ENCODE peak calls at places on chromosomes 11 and 22, in seven cellular contexts. B, U, A, K, W, N and Z are unnamed samples.

GRCh38 chr22:30931541-30932300 is 36.9 kb downstream of the MORC2 start:
- DNase-seq in U (no peak), B (no peak), K (no peak), N (no peak), W (no peak), A (no peak), Z (no peak)

GRCh38 chr11:9005087-9005486 is 1.3 kb upstream of the NRIP3 start:
- DNase-seq in K (no peak), U (no peak), W (no peak), B (no peak), A (no peak), N (no peak), Z (no peak)

GRCh38 chr22:40235418-40235817 is 57.7 kb downstream of the TNRC6B start:
- DNase-seq in A (no peak), U (no peak), W (no peak), B (no peak), K (no peak), N (no peak), Z (no peak)

GRCh38 chr11:117535201-117535869 is 207.7 kb downstream of the CEP164 start:
- DNase-seq in W (peak), A (no peak), B (peak), U (no peak), K (no peak), N (peak), Z (no peak)

GRCh38 chr11:108733479-108734116 is 68.7 kb downstream of the DDX10 start:
- DNase-seq in K (peak), B (peak), W (no peak), U (peak), N (no peak), A (no peak), Z (no peak)

GRCh38 chr11:102361100-102362021 is 14.3 kb downstream of the BIRC2 start:
- DNase-seq in N (no peak), W (no peak), U (no peak), A (no peak), K (peak), B (no peak), Z (no peak)

GRCh38 chr11:69437001-69437875 is 44.2 kb upstream of the LINC01488 start:
- DNase-seq in A (peak), W (no peak), B (peak), U (no peak), K (no peak), N (no peak), Z (no peak)

GRCh38 chr11:126053340-126054286 is 9.1 kb downstream of the CDON start:
- DNase-seq in A (no peak), B (no peak), U (no peak), K (no peak), W (no peak), N (no peak), Z (no peak)

GRCh38 chr11:120096756-120097191 is 41.1 kb downstream of the TRIM29 start:
- DNase-seq in K (no peak), B (no peak), W (no peak), N (no peak), U (no peak), A (no peak), Z (no peak)

GRCh38 chr11:8219257-8220021 is 44.2 kb downstream of the LMO1 start:
- DNase-seq in A (no peak), U (peak), B (peak), W (peak), K (peak), N (no peak), Z (peak)

GRCh38 chr11:100777118-100777517 is 90.0 kb downstream of the ARHGAP42 start:
- DNase-seq in A (no peak), B (peak), W (no peak), N (no peak), U (no peak), K (no peak), Z (no peak)

GRCh38 chr22:29994941-29995340 is 85.3 kb upstream of the HORMAD2 start:
- DNase-seq in K (peak), B (peak), N (no peak), A (no peak), W (no peak), U (no peak), Z (peak)

GRCh38 chr11:77665240-77665965 is 27.8 kb upstream of the CLNS1A start:
- DNase-seq in N (no peak), K (no peak), B (no peak), A (no peak), U (no peak), W (no peak), Z (no peak)

GRCh38 chr11:69217276-69218105 is 61.8 kb downstream of the SMIM38 start:
- DNase-seq in U (no peak), W (no peak), B (peak), N (no peak), K (no peak), A (no peak), Z (no peak)

DNA sequence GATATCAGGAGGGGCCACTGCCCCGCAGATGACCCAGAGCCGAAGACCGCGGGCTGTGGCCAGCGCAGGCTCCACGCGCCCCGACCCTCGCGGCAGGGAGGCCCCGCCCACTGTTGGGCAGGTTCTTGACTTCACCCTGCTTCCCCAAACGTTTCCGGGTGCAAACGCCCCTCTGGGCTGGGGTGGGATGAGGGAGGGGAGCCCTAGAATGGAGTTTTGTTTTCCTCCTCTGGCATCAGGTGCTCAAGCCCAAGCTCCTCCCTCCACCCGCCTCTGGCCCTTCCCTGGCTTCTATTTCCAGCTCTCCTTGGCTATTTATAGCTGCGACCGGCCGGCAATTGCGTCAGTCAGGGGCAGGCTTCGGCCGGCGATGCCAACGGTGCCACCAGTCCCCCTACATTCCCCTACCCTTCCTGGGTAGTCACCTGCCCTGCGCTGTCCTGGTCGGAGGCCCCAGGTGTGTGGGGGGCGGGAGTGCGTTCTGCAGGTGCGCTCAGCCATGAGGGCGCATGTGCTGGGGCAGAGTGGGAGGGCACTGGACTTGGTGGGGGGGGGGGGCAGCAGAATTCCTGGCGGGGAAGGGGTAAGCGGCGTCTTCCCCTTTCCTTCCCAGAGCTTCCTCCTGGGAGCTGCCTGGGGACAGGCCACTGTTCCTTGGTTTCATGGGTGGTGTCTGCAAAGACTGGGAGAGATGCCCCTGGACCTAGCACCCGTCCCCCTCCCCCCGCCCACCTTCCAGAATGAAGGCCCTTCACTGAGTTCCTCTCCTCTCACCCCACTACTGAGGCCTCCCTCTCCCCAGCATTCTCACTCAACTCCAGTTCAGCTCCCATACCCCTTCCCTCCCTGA is 23.6 kb downstream of the DUSP8 start:
- DNase-seq in U (no peak), A (no peak), K (peak), W (peak), B (peak), N (peak), Z (no peak)
- TF ChIP-seq POLR2A in U (no peak), A (no peak), K (no peak), W (no peak), B (no peak), N (no peak), Z (no peak)

GRCh38 chr11:33700425-33701271 is at the start of gene C11orf91:
- DNase-seq in B (peak), K (peak), A (peak), W (peak), N (peak), U (peak), Z (peak)
- TF ChIP-seq POLR2A in B (no peak), K (peak), A (no peak), W (peak), N (no peak), U (no peak), Z (no peak)

GRCh38 chr11:30002157-30002556 is 14.7 kb downstream of the KCNA4 start:
- DNase-seq in N (no peak), U (no peak), A (no peak), K (no peak), B (no peak), W (no peak), Z (no peak)
- TF ChIP-seq POLR2A in N (no peak), U (no peak), A (no peak), K (no peak), B (no peak), W (no peak), Z (no peak)

DNA sequence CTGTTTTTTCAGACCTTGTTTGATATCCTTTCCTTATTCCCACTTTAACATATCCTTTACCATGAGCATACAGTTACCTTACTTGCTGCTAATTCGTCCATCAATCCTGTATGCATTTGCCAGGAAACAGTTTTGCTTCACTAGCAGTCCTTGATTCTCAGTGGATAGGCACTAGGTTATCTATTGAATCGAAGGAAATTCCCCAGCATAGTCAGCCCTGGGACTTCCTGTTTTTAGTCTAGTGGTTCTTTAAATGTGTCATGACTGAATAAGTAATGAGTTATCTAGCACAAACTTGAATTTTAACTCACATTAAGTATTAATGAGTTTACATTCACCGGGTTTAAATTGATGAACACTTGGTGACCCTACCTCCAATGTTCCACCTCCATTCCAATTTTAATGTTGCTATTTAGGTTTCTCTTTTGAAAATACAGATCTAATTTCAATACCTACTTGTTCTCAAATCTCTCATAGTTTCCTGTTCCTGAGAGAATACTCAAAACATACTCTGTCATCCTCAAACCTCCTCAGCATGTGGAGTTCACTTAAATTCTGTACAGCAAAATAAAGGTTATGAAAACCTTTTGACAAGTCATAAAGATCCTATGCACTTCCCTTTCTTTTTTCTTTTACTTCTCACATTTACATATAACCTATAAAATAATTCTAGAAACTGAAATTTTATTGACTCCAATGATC is 1375.1 kb upstream of the TENM4 start:
- DNase-seq in A (no peak), U (no peak), K (no peak), W (no peak), B (no peak), N (no peak), Z (no peak)
- TF ChIP-seq POLR2A in A (no peak), U (no peak), K (no peak), W (no peak), B (no peak), N (no peak), Z (no peak)

DNA sequence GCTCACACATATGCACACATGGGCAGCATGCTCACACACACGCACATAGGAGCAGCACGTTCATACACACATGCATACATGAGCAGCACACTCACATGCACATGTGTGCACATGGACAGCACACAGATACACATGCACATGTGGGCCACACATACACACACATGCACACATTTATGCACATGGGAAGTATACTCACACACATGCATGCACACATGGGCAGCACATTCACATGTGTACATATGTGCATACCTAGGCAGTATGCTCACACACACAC is 42.5 kb downstream of the RTN4R start:
- DNase-seq in U (no peak), A (no peak), N (no peak), K (no peak), W (no peak), B (no peak), Z (no peak)
- TF ChIP-seq POLR2A in U (no peak), A (no peak), N (no peak), K (no peak), W (no peak), B (no peak), Z (no peak)

GRCh38 chr11:19976281-19976941 is 183.9 kb downstream of the DBX1 start:
- DNase-seq in B (no peak), N (no peak), K (no peak), U (no peak), A (no peak), W (no peak), Z (no peak)
- TF ChIP-seq POLR2A in B (no peak), N (no peak), K (no peak), U (no peak), A (no peak), W (no peak), Z (no peak)

GRCh38 chr11:18321991-18322711 is at the start of the genes GTF2H1 and HPS5:
- DNase-seq in B (peak), U (peak), K (peak), W (peak), N (peak), A (peak), Z (peak)
- TF ChIP-seq POLR2A in B (peak), U (peak), K (peak), W (peak), N (no peak), A (peak), Z (peak)

GRCh38 chr11:65110354-65110861 is 1.3 kb upstream of the TM7SF2 start:
- DNase-seq in K (peak), N (peak), B (peak), U (peak), W (peak), A (peak), Z (peak)
- TF ChIP-seq POLR2A in K (no peak), N (no peak), B (no peak), U (no peak), W (no peak), A (no peak), Z (no peak)

DNA sequence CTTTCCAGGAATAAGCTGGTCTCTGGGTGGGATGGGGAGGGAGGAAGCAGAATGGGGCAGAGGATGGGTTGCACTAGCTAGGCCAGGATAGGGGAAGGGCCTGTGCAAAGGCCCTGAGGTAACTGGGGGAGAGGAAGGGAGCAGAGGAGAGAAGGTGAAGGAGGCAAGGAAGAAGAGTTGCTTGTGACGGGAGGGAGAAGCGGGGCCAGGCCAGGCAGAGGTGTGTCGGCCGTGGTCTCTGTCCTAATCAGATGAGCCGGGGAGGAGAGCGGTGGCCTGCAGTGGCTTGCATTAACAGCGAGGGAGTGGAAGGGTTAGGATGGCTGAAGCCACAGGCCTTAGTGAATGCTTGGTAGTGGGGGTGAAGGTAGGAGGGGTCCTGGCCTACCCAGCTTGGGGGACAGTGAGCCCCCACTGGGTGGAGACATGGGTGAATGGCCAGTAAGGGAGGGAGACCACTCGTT is 6.0 kb upstream of the DERL3 start:
- DNase-seq in W (no peak), K (no peak), N (peak), A (no peak), U (no peak), B (no peak), Z (no peak)
- TF ChIP-seq POLR2A in W (no peak), K (no peak), N (no peak), A (no peak), U (no peak), B (no peak), Z (no peak)

GRCh38 chr11:68040121-68040956 is 1.5 kb downstream of the TCIRG1 start:
- DNase-seq in N (peak), U (peak), A (peak), B (peak), K (peak), W (peak), Z (peak)
- TF ChIP-seq POLR2A in N (no peak), U (no peak), A (no peak), B (peak), K (peak), W (peak), Z (no peak)